ENCODE peak calls at places on chromosomes 3 and 15, in five cellular contexts. Q, L, M, S and P are unnamed samples.

GRCh38 chr3:86410587-86410986 is 580.4 kb downstream of the VGLL3 start:
- DNase-seq in Q (no peak), L (no peak), M (no peak), S (no peak), P (no peak)

GRCh38 chr3:159664653-159665052 is 324.0 kb upstream of the IL12A start:
- DNase-seq in Q (no peak), L (no peak), M (no peak), S (no peak), P (no peak)

GRCh38 chr15:41870689-41871081 is 23.2 kb downstream of the SPTBN5 start:
- DNase-seq in Q (no peak), L (no peak), M (no peak), S (no peak), P (no peak)

GRCh38 chr3:185537369-185537970 is 14.9 kb downstream of the LIPH start:
- DNase-seq in Q (peak; percentile 71), L (peak; percentile 14), M (no peak), S (peak; percentile 70), P (no peak)

GRCh38 chr3:123357275-123357674 is 91.6 kb downstream of the ADCY5 start:
- DNase-seq in Q (no peak), L (peak; percentile 3), M (no peak), S (no peak), P (no peak)

GRCh38 chr15:98647026-98647773 is 1.1 kb upstream of the IGF1R start:
- DNase-seq in Q (no peak), L (peak; percentile 93), M (peak; percentile 82), S (no peak), P (peak; percentile 92)

GRCh38 chr3:141454906-141455602 is 31.8 kb upstream of the RASA2 start:
- DNase-seq in Q (no peak), L (no peak), M (no peak), S (no peak), P (no peak)

GRCh38 chr3:2098398-2099027 is at the start of gene CNTN4:
- DNase-seq in Q (peak; percentile 48), L (no peak), M (peak; percentile 79), S (peak; percentile 71), P (peak; percentile 89)

GRCh38 chr3:181623924-181624694 is 87.6 kb upstream of the SOX2 start:
- DNase-seq in Q (no peak), L (no peak), M (no peak), S (no peak), P (no peak)

GRCh38 chr3:17808994-17809393 is 66.6 kb upstream of the TBC1D5 start:
- DNase-seq in Q (no peak), L (no peak), M (no peak), S (no peak), P (no peak)

GRCh38 chr3:31364711-31365110 is 168.0 kb upstream of the STT3B start:
- DNase-seq in Q (no peak), L (no peak), M (no peak), S (no peak), P (no peak)

GRCh38 chr15:92455271-92455670 is 61.6 kb downstream of the ST8SIA2 start:
- DNase-seq in Q (no peak), L (no peak), M (no peak), S (no peak), P (no peak)

GRCh38 chr3:117059054-117059989 is 349.7 kb downstream of the TUSC7 start:
- DNase-seq in Q (no peak), L (no peak), M (no peak), S (no peak), P (no peak)

GRCh38 chr15:78638658-78639314 is 2.2 kb downstream of the CHRNB4 start:
- DNase-seq in Q (no peak), L (no peak), M (no peak), S (no peak), P (no peak)

GRCh38 chr15:65431731-65432130 is 9.0 kb upstream of the IGDCC4 start:
- DNase-seq in Q (no peak), L (no peak), M (no peak), S (no peak), P (no peak)
- TF ChIP-seq CTCF in Q (no peak), L (no peak), M (no peak), S (no peak), P (no peak)

DNA sequence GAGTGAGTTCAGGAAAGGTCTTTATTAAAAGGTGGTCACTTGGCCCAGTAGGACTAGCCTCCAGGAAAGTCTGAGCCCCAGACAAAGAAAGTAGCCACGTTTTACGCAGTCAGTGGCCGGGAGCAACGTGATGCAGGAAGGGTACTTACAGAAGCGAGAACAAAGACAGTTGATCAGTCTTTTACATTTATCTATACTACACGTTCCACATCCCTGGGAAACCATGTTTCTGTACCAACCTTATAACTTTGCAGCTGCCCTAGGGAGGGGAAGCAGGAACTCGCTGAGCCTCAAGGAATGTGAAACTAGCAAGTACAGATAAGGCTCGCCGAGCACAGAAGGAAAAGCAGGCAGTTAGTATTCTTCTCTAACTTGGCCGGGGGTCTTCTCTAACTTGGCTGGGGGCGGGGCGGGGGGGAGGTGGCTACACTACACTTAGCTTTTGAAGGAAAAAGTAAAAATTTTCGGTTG is 3.4 kb upstream of the KNL1 start:
- DNase-seq in Q (no peak), L (no peak), M (no peak), S (no peak), P (no peak)
- H3K4me3 ChIP-seq in Q (peak overlapping the region; percentile 36), L (no peak overlapping the region), M (no peak overlapping the region), S (peak overlapping the region; percentile 47), P (no peak overlapping the region)

GRCh38 chr3:126456766-126457388 is 18.8 kb downstream of the ZXDC start:
- DNase-seq in Q (no peak), L (peak; percentile 47), M (no peak), S (no peak), P (peak; percentile 54)

GRCh38 chr3:126452213-126452612 is 23.5 kb downstream of the ZXDC start:
- DNase-seq in Q (no peak), L (no peak), M (no peak), S (no peak), P (no peak)

GRCh38 chr3:126456211-126456610 is 19.5 kb downstream of the ZXDC start:
- DNase-seq in Q (no peak), L (peak; percentile 72), M (no peak), S (no peak), P (peak; percentile 21)

GRCh38 chr3:126454026-126454425 is 21.7 kb downstream of the ZXDC start:
- DNase-seq in Q (no peak), L (no peak), M (no peak), S (no peak), P (no peak)

GRCh38 chr3:126454799-126455198 is 20.9 kb downstream of the ZXDC start:
- DNase-seq in Q (no peak), L (no peak), M (no peak), S (no peak), P (no peak)
- H3K36me3 ChIP-seq in Q (peaks cover 10% of the 10 kb centered on the region), L (peaks cover 98% of the 10 kb centered on the region), M (no peaks in the 10 kb centered on the region), S (peaks cover 70% of the 10 kb centered on the region), P (peaks cover 26% of the 10 kb centered on the region)

GRCh38 chr15:62816342-62817059 is 226.0 kb upstream of the TPM1 start:
- DNase-seq in Q (no peak), L (no peak), M (no peak), S (no peak), P (no peak)

GRCh38 chr15:62824111-62824737 is 218.3 kb upstream of the TPM1 start:
- DNase-seq in Q (no peak), L (no peak), M (no peak), S (no peak), P (no peak)

GRCh38 chr15:62821384-62822131 is 221.0 kb upstream of the TPM1 start:
- DNase-seq in Q (no peak), L (no peak), M (no peak), S (no peak), P (no peak)

GRCh38 chr15:62822228-62822627 is 220.3 kb upstream of the TPM1 start:
- DNase-seq in Q (no peak), L (no peak), M (no peak), S (no peak), P (no peak)

DNA sequence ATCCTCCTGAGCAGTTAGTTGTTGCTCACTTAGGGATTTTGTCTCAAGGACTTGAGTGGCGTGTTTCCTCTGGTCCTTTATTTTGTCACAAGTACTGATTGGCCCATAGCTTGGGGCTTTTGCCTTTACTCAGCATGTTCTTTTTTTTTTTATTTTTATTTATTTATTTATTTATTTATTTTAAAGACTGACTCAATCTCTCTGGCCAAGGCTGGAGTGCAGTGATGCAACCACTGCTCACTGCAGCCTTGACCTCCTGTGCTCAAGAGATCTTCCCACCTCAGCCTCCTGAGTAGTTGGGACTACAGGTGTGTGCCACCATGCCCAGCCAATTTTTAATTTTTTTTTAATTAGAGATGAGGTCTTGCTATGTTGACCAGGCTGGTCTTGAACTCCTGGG is 223.9 kb upstream of the TPM1 start:
- DNase-seq in Q (no peak), L (no peak), M (no peak), S (no peak), P (no peak)
- TF ChIP-seq CTCF in Q (no peak), L (no peak), M (no peak), S (no peak), P (no peak)

GRCh38 chr3:11591006-11591360 is 52.7 kb downstream of the VGLL4 start:
- DNase-seq in Q (no peak), L (no peak), M (no peak), S (no peak), P (no peak)

GRCh38 chr3:11589706-11590105 is 54.0 kb downstream of the VGLL4 start:
- DNase-seq in Q (no peak), L (no peak), M (no peak), S (no peak), P (no peak)

GRCh38 chr3:11593318-11594034 is 50.2 kb downstream of the VGLL4 start:
- DNase-seq in Q (no peak), L (no peak), M (no peak), S (no peak), P (no peak)

GRCh38 chr3:11592460-11593298 is 51.0 kb downstream of the VGLL4 start:
- DNase-seq in Q (no peak), L (no peak), M (no peak), S (no peak), P (no peak)

DNA sequence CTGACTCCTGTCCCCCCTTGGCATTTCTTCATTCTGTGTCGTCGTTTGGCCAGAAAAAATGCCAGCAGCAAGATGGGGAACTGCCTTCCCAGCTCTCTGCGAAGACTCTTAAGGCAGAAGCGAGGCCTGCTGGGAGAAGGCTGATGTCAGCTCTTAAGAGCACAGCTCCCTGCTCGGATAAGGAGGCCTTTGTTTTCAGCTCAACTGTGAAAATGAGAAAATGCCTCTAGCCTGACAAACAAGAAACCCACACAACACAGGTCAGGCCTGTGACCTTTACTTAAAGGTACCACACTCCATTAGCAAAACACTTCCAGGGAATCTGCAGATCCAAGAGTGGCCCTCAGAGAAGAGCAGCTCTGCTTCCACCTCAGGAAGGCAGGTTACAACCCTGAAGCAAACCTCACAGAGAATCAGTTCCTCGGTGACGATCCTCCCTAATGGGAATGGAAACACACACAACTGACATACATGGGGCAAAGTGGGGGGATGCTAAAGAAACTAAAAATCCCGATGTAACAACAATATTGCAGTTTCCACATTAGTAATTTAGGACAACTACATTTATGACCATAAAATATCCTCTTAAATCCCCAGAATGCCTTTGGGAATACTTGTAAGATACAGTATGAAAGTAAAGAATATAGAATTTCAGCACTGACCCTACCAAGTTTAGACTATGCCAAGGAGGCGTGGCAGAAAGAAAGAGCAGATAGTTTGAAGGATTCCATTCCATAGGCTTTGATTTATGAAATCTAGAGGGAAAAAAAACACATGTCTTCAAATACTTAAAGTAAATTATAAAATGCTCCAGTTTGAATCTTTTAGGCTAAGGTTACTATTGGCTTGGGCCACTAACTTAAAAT is 52.1 kb downstream of the VGLL4 start:
- DNase-seq in Q (peak; percentile 79), L (no peak), M (no peak), S (peak; percentile 64), P (peak; percentile 86)
- H3K4me3 ChIP-seq in Q (no peak overlapping the region), L (no peak overlapping the region), M (no peak overlapping the region), S (peak overlapping the region; percentile 5), P (peak overlapping the region; percentile 7)

GRCh38 chr3:136281966-136282554 is 31.9 kb downstream of the PCCB start:
- DNase-seq in Q (no peak), L (no peak), M (no peak), S (no peak), P (no peak)
- H3K36me3 ChIP-seq in Q (no peaks in the 10 kb centered on the region), L (peaks cover 80% of the 10 kb centered on the region), M (no peaks in the 10 kb centered on the region), S (peaks cover 56% of the 10 kb centered on the region), P (peaks cover 13% of the 10 kb centered on the region)